ENCODE peak calls at places on chromosome 16, in nine cellular contexts. D, K, Y, N, X, H, S, F and J are unnamed samples.

GRCh38 chr16:89922477-89922883 is 662 bp upstream of the TUBB3 start:
- DNase-seq in D (no peak), K (peak; percentile 72), Y (peak; percentile 64), N (peak; percentile 92), X (peak; percentile 94), H (peak; percentile 71), S (peak; percentile 82), F (peak; percentile 91), J (peak; percentile 95)

GRCh38 chr16:89072216-89073130 is 21.2 kb upstream of the ACSF3 start:
- DNase-seq in D (no peak), K (no peak), Y (no peak), N (no peak), X (no peak), H (no peak), S (no peak), F (no peak), J (peak; percentile 86)

GRCh38 chr16:49701867-49702494 is 153.9 kb downstream of the ZNF423 start:
- DNase-seq in D (peak; percentile 62), K (peak; percentile 46), Y (no peak), N (peak; percentile 43), X (peak; percentile 80), H (peak; percentile 29), S (peak; percentile 81), F (no peak), J (no peak)

GRCh38 chr16:17828012-17828411 is 357.3 kb upstream of the XYLT1 start:
- DNase-seq in D (no peak), K (no peak), Y (no peak), N (peak; percentile 91), X (no peak), H (no peak), S (no peak), F (peak; percentile 90), J (no peak)

GRCh38 chr16:75379911-75380847 is 53.1 kb downstream of the CFDP1 start:
- DNase-seq in D (no peak), K (peak; percentile 30), Y (no peak), N (no peak), X (no peak), H (peak; percentile 44), S (no peak), F (no peak), J (no peak)

GRCh38 chr16:2964416-2965223 is 545 bp downstream of the KREMEN2 start:
- DNase-seq in D (no peak), K (no peak), Y (peak; percentile 66), N (no peak), X (no peak), H (peak; percentile 7), S (no peak), F (no peak), J (peak; percentile 99)

GRCh38 chr16:89890886-89891657 is 17.7 kb downstream of the TCF25 start:
- DNase-seq in D (no peak), K (no peak), Y (no peak), N (peak; percentile 45), X (no peak), H (no peak), S (no peak), F (no peak), J (no peak)

GRCh38 chr16:83458612-83459011 is 349.2 kb upstream of the HSBP1 start:
- DNase-seq in D (no peak), K (no peak), Y (no peak), N (peak; percentile 70), X (no peak), H (no peak), S (no peak), F (peak; percentile 80), J (no peak)

GRCh38 chr16:77986021-77986420 is 36.3 kb upstream of the CLEC3A start:
- DNase-seq in D (no peak), K (no peak), Y (no peak), N (no peak), X (no peak), H (no peak), S (no peak), F (no peak), J (no peak)

GRCh38 chr16:86067516-86067915 is 168.6 kb downstream of the IRF8 start:
- DNase-seq in D (no peak), K (no peak), Y (no peak), N (no peak), X (no peak), H (no peak), S (no peak), F (no peak), J (no peak)

GRCh38 chr16:27515874-27516353 is 33.8 kb downstream of the GTF3C1 start:
- DNase-seq in D (peak; percentile 49), K (no peak), Y (no peak), N (no peak), X (no peak), H (peak; percentile 23), S (no peak), F (no peak), J (peak; percentile 40)

GRCh38 chr16:27335349-27336052 is 21.7 kb downstream of the IL4R start:
- DNase-seq in D (no peak), K (no peak), Y (no peak), N (peak; percentile 36), X (no peak), H (no peak), S (no peak), F (peak; percentile 54), J (no peak)

GRCh38 chr16:23382279-23382678 is 70.7 kb downstream of the COG7 start:
- DNase-seq in D (no peak), K (peak; percentile 66), Y (no peak), N (no peak), X (no peak), H (no peak), S (no peak), F (no peak), J (no peak)

GRCh38 chr16:15518412-15519351 is 84.3 kb downstream of the BMERB1 start:
- DNase-seq in D (peak; percentile 77), K (no peak), Y (no peak), N (peak; percentile 90), X (peak; percentile 67), H (no peak), S (peak; percentile 67), F (peak; percentile 76), J (peak; percentile 16)

GRCh38 chr16:69199382-69199781 is 12.4 kb downstream of the SNTB2 start:
- DNase-seq in D (peak; percentile 48), K (no peak), Y (peak; percentile 95), N (peak; percentile 82), X (no peak), H (no peak), S (no peak), F (peak; percentile 78), J (no peak)

DNA sequence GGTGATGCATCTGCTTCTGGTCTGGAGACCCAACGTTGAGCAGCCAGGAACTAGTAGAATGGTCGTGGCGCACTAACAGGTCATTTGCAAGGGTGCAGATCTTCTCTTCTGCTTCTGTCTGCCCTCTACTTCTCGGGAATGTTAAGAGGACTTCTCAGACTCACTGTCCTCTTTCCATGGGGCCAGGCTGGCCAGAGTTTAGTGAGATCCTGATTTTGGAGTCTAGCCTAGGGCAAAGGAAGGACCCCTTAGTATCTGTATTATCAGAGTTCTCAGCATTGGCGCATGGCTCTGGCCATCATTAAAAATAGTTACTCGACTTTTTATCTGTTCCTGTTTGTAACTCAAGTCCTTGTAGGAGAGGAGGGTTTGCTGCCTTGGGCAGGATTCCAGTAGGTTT is 13.9 kb downstream of the ANKS4B start:
- DNase-seq in D (no peak), K (no peak), Y (no peak), N (no peak), X (no peak), H (no peak), S (no peak), F (no peak), J (no peak)
- TF ChIP-seq CTCF in D (no peak), K (no peak), Y (no peak), N (no peak), X (no peak), H (no peak), S (no peak), F (no peak), J (no peak)

DNA sequence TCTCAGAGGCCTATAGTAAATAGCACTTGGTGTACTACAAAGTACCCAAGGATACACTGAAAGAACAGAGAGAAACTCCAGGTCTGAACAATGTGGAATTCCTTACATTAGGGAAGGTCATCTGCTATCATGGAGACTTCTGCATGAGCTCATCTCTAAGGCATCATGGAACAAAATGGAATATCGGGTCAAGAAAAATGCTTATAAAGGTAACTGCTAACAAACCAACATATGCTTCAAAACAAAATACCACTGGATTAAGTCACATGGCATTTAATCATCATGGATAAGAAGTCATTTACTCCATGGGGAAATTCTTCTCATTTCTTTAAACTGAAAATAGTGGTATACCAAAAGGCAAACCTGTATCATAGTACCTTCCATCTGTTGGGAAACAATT is 34.2 kb downstream of the TXNDC11 start:
- DNase-seq in D (no peak), K (no peak), Y (no peak), N (peak; percentile 56), X (no peak), H (no peak), S (no peak), F (peak; percentile 66), J (no peak)
- H3K4me1 ChIP-seq in D (peaks cover 76% of the 10 kb centered on the region), K (peaks cover 15% of the 10 kb centered on the region), Y (no peaks in the 10 kb centered on the region), N (peaks cover 2% of the 10 kb centered on the region), X (no peaks in the 10 kb centered on the region), H (no peaks in the 10 kb centered on the region), S (peaks cover 7% of the 10 kb centered on the region), F (peaks cover 4% of the 10 kb centered on the region), J (peaks cover 3% of the 10 kb centered on the region)

DNA sequence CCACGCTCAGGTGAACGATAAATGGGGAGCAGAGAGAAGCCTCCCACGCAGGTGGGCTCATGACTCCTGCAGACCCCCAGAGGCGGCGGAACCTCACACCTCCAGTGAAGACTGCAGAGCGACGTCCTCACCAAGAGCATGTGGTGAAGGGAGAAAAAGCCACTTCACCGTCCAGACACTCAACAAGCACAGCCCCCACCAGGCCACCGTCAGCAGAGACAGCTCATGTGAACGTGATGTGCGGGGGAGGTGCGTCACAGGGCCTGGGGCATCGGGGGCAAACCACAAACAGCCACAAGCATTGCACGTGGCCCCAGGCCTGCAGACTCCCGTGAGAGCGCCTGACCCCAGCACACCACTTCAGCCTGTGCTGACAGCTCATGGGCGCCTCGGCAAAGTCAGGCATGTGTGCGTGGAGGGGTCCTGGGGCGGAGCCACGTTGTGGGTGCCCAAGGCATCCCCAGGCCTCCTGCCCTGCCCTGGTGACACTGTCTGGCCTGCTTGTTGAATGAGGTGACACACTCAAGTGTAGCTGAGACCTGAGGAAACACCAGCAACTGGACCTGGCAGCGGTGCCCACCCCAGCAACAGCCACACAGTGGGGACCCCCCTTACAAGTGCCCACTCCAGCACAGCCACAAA is 19.0 kb downstream of the LMF1 start:
- DNase-seq in D (no peak), K (no peak), Y (no peak), N (peak; percentile 46), X (no peak), H (no peak), S (no peak), F (peak; percentile 70), J (no peak)
- TF ChIP-seq CTCF in D (no peak), K (no peak), Y (no peak), N (no peak), X (no peak), H (no peak), S (no peak), F (no peak), J (no peak)

DNA sequence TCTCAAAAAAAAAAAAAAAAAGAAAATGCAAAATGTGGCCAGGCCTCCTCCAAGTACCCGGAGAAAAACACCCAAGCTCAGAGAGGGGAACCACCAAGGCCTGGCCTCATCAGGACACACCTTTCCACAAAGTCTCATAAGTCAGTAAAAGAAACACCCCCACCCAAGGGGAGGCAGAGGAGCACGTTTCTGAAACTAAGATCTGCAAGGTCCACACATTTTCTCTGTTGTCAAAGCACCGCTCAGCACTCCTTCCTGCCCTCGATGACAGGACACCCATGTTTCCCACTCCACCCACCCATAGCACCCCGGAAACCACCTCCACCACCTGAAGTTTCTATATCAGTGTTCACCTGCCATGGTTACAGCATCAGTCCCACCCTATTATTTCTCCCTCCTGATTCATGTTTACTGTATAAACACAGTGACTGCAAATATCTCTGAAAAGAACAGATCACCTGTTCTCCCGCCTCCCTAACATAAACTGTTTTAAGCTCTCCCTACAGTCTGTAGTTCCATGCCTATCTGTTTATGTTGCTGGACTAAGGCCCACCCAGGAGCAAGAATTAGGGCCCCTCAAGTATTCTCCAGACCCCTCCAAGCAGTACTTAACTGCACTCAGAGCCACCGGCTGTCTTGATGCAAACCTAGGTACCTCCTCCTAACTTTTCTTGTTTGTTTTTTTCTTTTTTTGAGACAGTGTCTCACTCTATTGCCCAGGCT is 2.0 kb downstream of the CORO7 start:
- DNase-seq in D (no peak), K (no peak), Y (no peak), N (no peak), X (no peak), H (no peak), S (no peak), F (no peak), J (no peak)
- H3K4me1 ChIP-seq in D (peaks cover 3% of the 10 kb centered on the region), K (no peaks in the 10 kb centered on the region), Y (peaks cover 7% of the 10 kb centered on the region), N (peaks cover 19% of the 10 kb centered on the region), X (no peaks in the 10 kb centered on the region), H (peaks cover 24% of the 10 kb centered on the region), S (peaks cover 4% of the 10 kb centered on the region), F (peaks cover 20% of the 10 kb centered on the region), J (peaks cover 3% of the 10 kb centered on the region)